ENCODE peak calls at places on chromosomes 3 and 15, in six cellular contexts. L is upper lobe of right lung, D is psoas muscle, P is uterus, A is gastrocnemius medialis, N is adrenal gland. T is an unnamed sample.

GRCh38 chr15:67413770-67414429 is 107.0 kb upstream of the C15orf61 start:
- DNase-seq in L (no peak), D (no peak), P (no peak), A (no peak), N (no peak), T (no peak)

GRCh38 chr3:11499144-11499543 is 144.6 kb downstream of the VGLL4 start:
- DNase-seq in L (no peak), D (no peak), P (no peak), A (no peak), N (no peak), T (no peak)

GRCh38 chr3:8837172-8837571 is 67.8 kb upstream of the OXTR start:
- DNase-seq in L (no peak), D (no peak), P (no peak), A (no peak), N (no peak), T (no peak)

GRCh38 chr3:2713923-2714322 is 396.3 kb downstream of the IL5RA start:
- DNase-seq in L (no peak), D (no peak), P (no peak), A (no peak), N (no peak), T (peak; percentile 8)

GRCh38 chr3:32592696-32593353 is 22.2 kb upstream of the DYNC1LI1 start:
- DNase-seq in L (peak; percentile 67), D (no peak), P (no peak), A (no peak), N (no peak), T (no peak)

GRCh38 chr15:77606142-77607034 is 26.3 kb downstream of the LINGO1 start:
- DNase-seq in L (no peak), D (no peak), P (no peak), A (no peak), N (no peak), T (peak; percentile 70)

GRCh38 chr3:40841570-40842109 is 316.9 kb downstream of the ZNF621 start:
- DNase-seq in L (no peak), D (no peak), P (no peak), A (no peak), N (no peak), T (no peak)

GRCh38 chr3:69149586-69149985 is 27.2 kb upstream of the LMOD3 start:
- DNase-seq in L (no peak), D (no peak), P (no peak), A (peak; percentile 42), N (no peak), T (no peak)

GRCh38 chr15:25670025-25670554 is 193.0 kb downstream of the ATP10A start:
- DNase-seq in L (peak; percentile 68), D (peak; percentile 91), P (peak; percentile 85), A (peak; percentile 81), N (peak; percentile 67), T (no peak)

GRCh38 chr3:190326930-190327329 is 4.7 kb upstream of the CLDN1 start:
- DNase-seq in L (no peak), D (no peak), P (peak; percentile 29), A (no peak), N (peak; percentile 50), T (no peak)
- TF ChIP-seq CTCF in L (no peak), D (no peak), P (peak; percentile 15), A (no peak), N (peak; percentile 35), T (no peak)

GRCh38 chr3:71062037-71062919 is 521.2 kb downstream of the FOXP1 start:
- DNase-seq in L (no peak), D (no peak), P (no peak), A (no peak), N (no peak), T (no peak)
- H3K4me1 ChIP-seq in L (peaks cover 51% of the 10 kb centered on the region), D (peaks cover 67% of the 10 kb centered on the region), P (peaks cover 17% of the 10 kb centered on the region), A (peaks cover 68% of the 10 kb centered on the region), N (peaks cover 19% of the 10 kb centered on the region), T (peaks cover 20% of the 10 kb centered on the region)

DNA sequence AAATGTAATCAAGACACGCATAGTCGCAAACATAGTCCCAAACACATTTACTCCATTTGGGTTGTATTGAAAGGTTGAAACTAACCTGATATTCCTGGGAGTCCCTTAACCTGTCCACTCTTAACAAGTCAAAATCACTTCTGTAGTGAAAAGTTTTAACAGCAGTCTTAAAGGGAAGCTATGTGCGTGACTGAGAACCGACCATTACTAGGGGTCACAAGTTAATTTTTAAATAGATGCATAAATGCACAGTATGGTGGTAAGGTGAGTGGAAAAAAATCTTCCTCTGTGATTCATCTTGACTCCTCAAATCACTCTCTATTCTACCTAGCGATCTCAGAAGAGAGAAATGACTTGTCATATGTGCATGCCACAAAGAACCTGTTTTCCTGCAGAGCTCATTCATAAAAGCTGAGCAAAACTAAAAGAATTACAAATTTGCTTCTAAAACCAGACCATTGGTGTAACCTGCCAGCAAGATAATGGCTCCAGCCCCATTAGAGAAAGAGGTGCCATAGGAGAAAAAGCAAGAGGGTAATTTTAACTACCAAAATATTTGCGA is 4.8 kb downstream of the GPR15 start:
- DNase-seq in L (no peak), D (no peak), P (no peak), A (no peak), N (no peak), T (no peak)
- TF ChIP-seq CTCF in L (no peak), D (no peak), P (no peak), A (no peak), N (no peak), T (no peak)

DNA sequence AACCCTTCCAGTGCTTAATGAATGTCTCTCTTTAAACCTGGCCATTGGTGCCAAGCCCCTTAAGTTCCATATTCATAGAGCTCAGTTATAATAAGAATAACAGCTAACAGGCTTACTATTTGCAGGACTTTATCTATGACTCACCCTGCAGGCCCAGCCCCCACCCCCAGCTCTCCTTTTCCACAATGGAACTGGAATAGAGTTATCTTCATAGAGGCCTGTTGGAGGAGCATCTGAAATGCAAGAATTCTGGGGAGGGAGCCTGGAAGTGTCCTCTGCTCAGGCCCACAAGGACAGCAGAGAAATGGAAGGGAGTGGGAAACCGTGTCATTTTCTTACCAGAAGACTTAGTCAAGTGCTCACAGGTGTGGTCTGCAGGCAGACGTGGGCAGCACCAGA is 52.8 kb downstream of the SEMA5B start:
- DNase-seq in L (no peak), D (no peak), P (peak; percentile 82), A (no peak), N (peak; percentile 47), T (peak; percentile 74)
- H3K4me1 ChIP-seq in L (peaks cover 24% of the 10 kb centered on the region), D (peaks cover 8% of the 10 kb centered on the region), P (no peaks in the 10 kb centered on the region), A (no peaks in the 10 kb centered on the region), N (no peaks in the 10 kb centered on the region), T (peaks cover 33% of the 10 kb centered on the region)

GRCh38 chr3:64747682-64748081 is 59.9 kb upstream of the ADAMTS9 start:
- DNase-seq in L (no peak), D (no peak), P (no peak), A (no peak), N (no peak), T (no peak)
- TF ChIP-seq CTCF in L (no peak), D (no peak), P (no peak), A (no peak), N (no peak), T (no peak)

DNA sequence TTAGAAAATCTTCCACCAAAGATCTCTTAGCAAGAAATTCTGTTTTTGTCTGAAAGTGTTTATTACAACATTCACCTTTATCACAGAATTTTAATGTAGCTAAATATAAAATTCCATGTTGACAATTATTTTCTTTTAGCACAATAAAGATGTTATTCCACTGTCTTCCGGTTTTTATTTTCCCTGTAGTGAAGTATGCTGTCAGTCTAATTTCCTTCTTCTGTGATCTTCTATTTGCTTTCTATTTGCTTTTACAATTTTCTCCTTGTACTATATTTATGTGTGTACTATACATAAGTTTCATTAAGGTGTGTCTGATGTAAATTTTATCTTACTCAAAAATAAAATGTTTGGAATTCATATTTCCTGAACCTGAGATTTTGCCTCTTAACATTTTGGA is 117.5 kb upstream of the PPP2R3A start:
- DNase-seq in L (no peak), D (no peak), P (no peak), A (no peak), N (no peak), T (no peak)
- H3K4me1 ChIP-seq in L (no peaks in the 10 kb centered on the region), D (no peaks in the 10 kb centered on the region), P (no peaks in the 10 kb centered on the region), A (no peaks in the 10 kb centered on the region), N (no peaks in the 10 kb centered on the region), T (no peaks in the 10 kb centered on the region)